ENCODE peak calls at places on chromosomes 11 and 22, in ten cellular contexts. N, T, O, A, B, R, U, C, G and F are unnamed samples.
A peak's percentile ranks its signal among the peaks of the same experiment; 100 is the strongest.

GRCh38 chr11:29063630-29064361 is 953.0 kb downstream of the KCNA4 start:
- DNase-seq in R (no peak), B (no peak), C (no peak), N (no peak), A (no peak), T (no peak), U (no peak), O (no peak), G (no peak), F (no peak)

GRCh38 chr11:76256448-76256847 is 50.1 kb upstream of the WNT11 start:
- DNase-seq in N (no peak), A (no peak), R (no peak), B (no peak), T (no peak), O (no peak), C (no peak), U (peak; percentile 67), G (no peak), F (no peak)

GRCh38 chr11:119518746-119519382 is 95.9 kb upstream of the THY1 start:
- DNase-seq in B (no peak), O (peak; percentile 25), G (no peak), C (no peak), A (no peak), R (no peak), U (peak; percentile 65), N (no peak), T (no peak), F (no peak)

GRCh38 chr11:24760681-24761080 is 263.8 kb downstream of the LUZP2 start:
- DNase-seq in C (no peak), T (no peak), R (no peak), O (no peak), N (no peak), G (no peak), A (no peak), U (no peak), B (no peak), F (no peak)

GRCh38 chr22:36244522-36245391 is 5.4 kb upstream of the APOL2 start:
- DNase-seq in A (no peak), N (no peak), G (no peak), T (no peak), O (no peak), U (no peak), C (no peak), R (no peak), B (no peak), F (no peak)

GRCh38 chr11:5242933-5243844 is 6.5 kb downstream of the HBG1 start:
- DNase-seq in T (no peak), A (no peak), G (no peak), R (no peak), C (no peak), N (no peak), O (no peak), U (no peak), B (no peak), F (no peak)

GRCh38 chr11:27406498-27407354 is 43.7 kb upstream of the CCDC34 start:
- DNase-seq in T (no peak), C (no peak), R (no peak), A (no peak), B (no peak), N (no peak), O (no peak), G (no peak), U (no peak), F (no peak)

GRCh38 chr11:110176366-110177056 is 83.3 kb downstream of the ZC3H12C start:
- DNase-seq in O (no peak), C (no peak), T (no peak), U (no peak), B (no peak), N (no peak), G (no peak), R (no peak), A (no peak), F (no peak)

GRCh38 chr11:34192481-34193401 is 87.3 kb downstream of the NAT10 start:
- DNase-seq in A (peak; percentile 41), G (no peak), T (peak; percentile 78), B (peak; percentile 45), R (peak; percentile 28), N (no peak), U (no peak), O (peak; percentile 48), C (no peak), F (no peak)

DNA sequence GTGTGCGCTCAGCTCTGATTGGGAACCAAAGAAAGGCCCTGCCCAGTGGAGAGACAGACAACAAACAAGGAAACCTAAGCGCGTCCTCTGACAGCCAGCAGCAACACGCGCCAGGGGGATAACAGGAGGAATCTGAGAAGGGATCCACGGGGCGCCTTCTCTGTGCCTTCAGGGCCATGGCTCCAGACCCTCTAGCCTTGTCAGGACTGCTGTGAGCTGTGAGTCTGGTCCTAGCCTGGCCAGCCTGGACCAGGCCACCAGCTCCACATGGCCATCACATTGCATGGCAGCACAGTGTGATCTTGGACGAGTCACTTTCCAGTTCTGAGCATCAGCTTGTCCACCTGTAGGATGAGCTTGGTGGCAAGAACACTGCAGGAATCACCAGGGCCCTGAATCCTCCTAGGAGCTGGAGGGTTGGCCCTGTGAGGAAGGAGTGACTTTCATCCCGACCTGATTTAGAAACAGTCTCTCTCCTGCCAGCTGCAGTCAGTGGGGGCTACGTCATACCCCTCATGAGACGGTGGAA is 11.8 kb upstream of the MGAT3 start:
- DNase-seq in A (no peak), G (no peak), T (no peak), N (no peak), U (no peak), B (no peak), R (no peak), C (no peak), O (no peak), F (no peak)
- TF ChIP-seq EP300 in A (no peak), G (no peak), T (no peak), N (no peak), U (no peak), B (no peak), R (no peak), C (no peak), O (no peak), F (no peak)

GRCh38 chr11:107102692-107103463 is 84.6 kb upstream of the GUCY1A2 start:
- DNase-seq in T (no peak), R (no peak), O (no peak), A (no peak), U (no peak), N (no peak), B (no peak), G (no peak), C (no peak), F (no peak)
- TF ChIP-seq CTCF in T (no peak), R (no peak), O (no peak), A (no peak), U (peak; percentile 45), N (peak; percentile 30), B (no peak), G (no peak), C (no peak), F (no peak)

GRCh38 chr22:50529416-50530279 is at the start of gene TYMP:
- DNase-seq in O (no peak), N (peak; percentile 19), G (no peak), T (peak; percentile 45), C (no peak), R (peak; percentile 90), A (peak; percentile 45), B (peak; percentile 83), U (peak; percentile 72), F (peak; percentile 88)

GRCh38 chr22:50530857-50531545 is 1.2 kb upstream of the TYMP start:
- DNase-seq in C (no peak), N (peak; percentile 47), A (peak; percentile 65), R (peak; percentile 93), U (peak; percentile 82), B (peak; percentile 91), T (peak; percentile 60), G (no peak), O (no peak), F (peak; percentile 95)

GRCh38 chr22:50531546-50532352 is 1.9 kb upstream of the TYMP start:
- DNase-seq in O (peak; percentile 55), R (peak; percentile 84), N (no peak), A (peak; percentile 63), B (peak; percentile 84), U (peak; percentile 77), C (no peak), G (no peak), T (no peak), F (peak; percentile 82)

GRCh38 chr22:50528682-50529415 is 963 bp downstream of the TYMP start:
- DNase-seq in A (no peak), O (no peak), G (no peak), U (peak; percentile 59), R (peak; percentile 26), C (no peak), B (no peak), N (no peak), T (no peak), F (no peak)

GRCh38 chr22:50530280-50530856 is 556 bp upstream of the TYMP start:
- DNase-seq in A (peak; percentile 55), R (peak; percentile 88), N (peak; percentile 74), B (peak; percentile 91), U (peak; percentile 75), T (peak; percentile 54), C (no peak), O (peak; percentile 61), G (no peak), F (no peak)
- TF ChIP-seq POLR2A in A (peak; percentile 5), R (peak; percentile 75), N (peak; percentile 36), B (no peak), U (no peak), T (peak; percentile 42), C (peak; percentile 46), O (no peak), G (no peak), F (no peak)

GRCh38 chr22:38792833-38793232 is 1.1 kb downstream of the DNAL4 start:
- DNase-seq in B (no peak), C (no peak), A (no peak), U (no peak), N (no peak), R (no peak), O (no peak), T (no peak), G (no peak), F (no peak)
- TF ChIP-seq EP300 in B (no peak), C (no peak), A (no peak), U (no peak), N (no peak), R (no peak), O (no peak), T (no peak), G (no peak), F (no peak)